ENCODE peak calls at places on chromosomes 6 and 20, in four cellular contexts. One of them, this sample, is unnamed.

GRCh38 chr6:168314948-168315347 is 4.6 kb downstream of the DACT2 start:
- DNase-seq in HCT116: no peak
- DNase-seq in astrocyte of the spinal cord: no peak
- DNase-seq in GM13977: no peak
- DNase-seq in this sample: no peak

GRCh38 chr6:31887608-31888007 is 8.8 kb upstream of the SLC44A4 start:
- DNase-seq in astrocyte of the spinal cord: no peak
- DNase-seq in GM13977: no peak
- DNase-seq in HCT116: no peak
- DNase-seq in this sample: no peak

GRCh38 chr6:40586369-40586768 is 795 bp downstream of the LRFN2 start:
- DNase-seq in GM13977: no peak
- DNase-seq in HCT116: no peak
- DNase-seq in astrocyte of the spinal cord: no peak
- DNase-seq in this sample: no peak

GRCh38 chr6:142378138-142378875 is 76.5 kb downstream of the ADGRG6 start:
- DNase-seq in GM13977: no peak
- DNase-seq in astrocyte of the spinal cord: peak
- DNase-seq in HCT116: peak
- DNase-seq in this sample: no peak

GRCh38 chr20:43571310-43571709 is 12.5 kb downstream of the SGK2 start:
- DNase-seq in GM13977: no peak
- DNase-seq in astrocyte of the spinal cord: no peak
- DNase-seq in HCT116: no peak
- DNase-seq in this sample: no peak

GRCh38 chr6:30614044-30614842 is 2.8 kb downstream of the PPP1R10 start:
- DNase-seq in GM13977: no peak
- DNase-seq in HCT116: no peak
- DNase-seq in astrocyte of the spinal cord: no peak
- DNase-seq in this sample: no peak

GRCh38 chr6:96811670-96812069 is 25.6 kb downstream of the GPR63 start:
- DNase-seq in HCT116: no peak
- DNase-seq in GM13977: no peak
- DNase-seq in astrocyte of the spinal cord: no peak
- DNase-seq in this sample: no peak

GRCh38 chr20:44495802-44496481 is 20.3 kb downstream of the TTPAL start:
- DNase-seq in GM13977: peak
- DNase-seq in HCT116: peak
- DNase-seq in astrocyte of the spinal cord: peak
- DNase-seq in this sample: no peak

GRCh38 chr6:146857180-146857959 is 258.6 kb downstream of the ADGB start:
- DNase-seq in HCT116: peak
- DNase-seq in astrocyte of the spinal cord: peak
- DNase-seq in GM13977: peak
- DNase-seq in this sample: peak

GRCh38 chr6:144064402-144064830 is 31.0 kb downstream of the SF3B5 start:
- DNase-seq in astrocyte of the spinal cord: no peak
- DNase-seq in HCT116: no peak
- DNase-seq in GM13977: peak
- DNase-seq in this sample: peak

GRCh38 chr6:22320750-22321149 is 23.9 kb upstream of the PRL start:
- DNase-seq in GM13977: no peak
- DNase-seq in astrocyte of the spinal cord: peak
- DNase-seq in HCT116: peak
- DNase-seq in this sample: no peak

GRCh38 chr20:20743511-20744169 is 31.2 kb upstream of the RALGAPA2 start:
- DNase-seq in HCT116: no peak
- DNase-seq in GM13977: no peak
- DNase-seq in astrocyte of the spinal cord: peak
- DNase-seq in this sample: no peak

GRCh38 chr6:42150254-42150653 is 7.8 kb upstream of the C6orf132 start:
- DNase-seq in GM13977: no peak
- DNase-seq in HCT116: no peak
- DNase-seq in astrocyte of the spinal cord: no peak
- DNase-seq in this sample: no peak

GRCh38 chr6:134003542-134003951 is 48.9 kb downstream of the SLC2A12 start:
- DNase-seq in HCT116: no peak
- DNase-seq in GM13977: no peak
- DNase-seq in astrocyte of the spinal cord: peak
- DNase-seq in this sample: no peak

GRCh38 chr20:50256577-50256976 is 65.9 kb downstream of the CEBPB start:
- DNase-seq in HCT116: no peak
- DNase-seq in astrocyte of the spinal cord: no peak
- DNase-seq in GM13977: no peak
- DNase-seq in this sample: no peak

GRCh38 chr6:160974304-160974771 is 17.2 kb upstream of the MAP3K4 start:
- DNase-seq in astrocyte of the spinal cord: peak
- DNase-seq in GM13977: no peak
- DNase-seq in HCT116: no peak
- DNase-seq in this sample: no peak

GRCh38 chr6:99810295-99810694 is 183.7 kb downstream of the MCHR2 start:
- DNase-seq in GM13977: no peak
- DNase-seq in HCT116: no peak
- DNase-seq in astrocyte of the spinal cord: no peak
- DNase-seq in this sample: no peak

GRCh38 chr20:24483435-24484080 is 14.1 kb downstream of the SYNDIG1 start:
- DNase-seq in astrocyte of the spinal cord: no peak
- DNase-seq in GM13977: no peak
- DNase-seq in HCT116: no peak
- DNase-seq in this sample: no peak

GRCh38 chr6:169723200-169723909 is 945 bp downstream of the PHF10 start:
- DNase-seq in GM13977: peak
- DNase-seq in HCT116: no peak
- DNase-seq in astrocyte of the spinal cord: peak
- DNase-seq in this sample: peak

GRCh38 chr20:20365593-20365992 is 2.3 kb upstream of the INSM1 start:
- DNase-seq in GM13977: no peak
- DNase-seq in astrocyte of the spinal cord: no peak
- DNase-seq in HCT116: no peak
- DNase-seq in this sample: peak

GRCh38 chr6:32060966-32061655 is 22.9 kb downstream of the CYP21A2 start:
- DNase-seq in astrocyte of the spinal cord: no peak
- DNase-seq in HCT116: no peak
- DNase-seq in GM13977: no peak
- DNase-seq in this sample: no peak

GRCh38 chr6:118260833-118261232 is 287.3 kb upstream of the PLN start:
- DNase-seq in GM13977: no peak
- DNase-seq in HCT116: no peak
- DNase-seq in astrocyte of the spinal cord: no peak
- DNase-seq in this sample: no peak

GRCh38 chr6:134435814-134436280 is 117.9 kb upstream of the SGK1 start:
- DNase-seq in astrocyte of the spinal cord: no peak
- DNase-seq in HCT116: no peak
- DNase-seq in GM13977: no peak
- DNase-seq in this sample: no peak

GRCh38 chr6:100701728-100702127 is 179.4 kb downstream of the ASCC3 start:
- DNase-seq in HCT116: no peak
- DNase-seq in GM13977: no peak
- DNase-seq in astrocyte of the spinal cord: no peak
- DNase-seq in this sample: no peak

DNA sequence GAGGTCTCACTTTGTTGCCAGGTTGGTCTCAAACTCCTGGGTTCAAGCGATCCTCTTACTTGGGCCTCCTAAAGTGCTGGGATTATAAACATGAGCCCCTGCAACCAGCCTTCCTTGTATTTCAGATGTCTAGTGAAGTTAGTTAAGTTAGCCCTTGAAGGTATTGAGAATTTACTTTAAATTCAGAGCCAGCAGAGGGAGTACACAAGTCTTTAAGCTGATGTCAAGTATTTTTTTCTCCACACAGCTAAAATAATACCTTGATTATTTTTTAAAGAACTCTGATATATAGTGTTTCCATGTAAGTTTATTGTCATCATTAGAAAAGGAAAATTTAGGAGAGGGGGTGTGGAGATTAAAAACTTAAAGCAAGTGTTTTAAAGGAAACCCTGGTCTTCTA is 9.8 kb downstream of the FOXO3 start:
- DNase-seq in GM13977: no peak
- DNase-seq in HCT116: no peak
- DNase-seq in astrocyte of the spinal cord: peak
- DNase-seq in this sample: no peak
- TF ChIP-seq CTCF in GM13977: peak
- TF ChIP-seq CTCF in HCT116: no peak
- TF ChIP-seq CTCF in astrocyte of the spinal cord: peak
- TF ChIP-seq CTCF in this sample: no peak

GRCh38 chr20:46715292-46715756 is 5.9 kb downstream of the SLC2A10 start:
- DNase-seq in astrocyte of the spinal cord: no peak
- DNase-seq in GM13977: no peak
- DNase-seq in HCT116: no peak
- DNase-seq in this sample: no peak
- TF ChIP-seq CTCF in astrocyte of the spinal cord: no peak
- TF ChIP-seq CTCF in GM13977: no peak
- TF ChIP-seq CTCF in HCT116: no peak
- TF ChIP-seq CTCF in this sample: no peak

GRCh38 chr6:63295553-63295952 is 24.2 kb downstream of the LGSN start:
- DNase-seq in GM13977: no peak
- DNase-seq in astrocyte of the spinal cord: no peak
- DNase-seq in HCT116: no peak
- DNase-seq in this sample: no peak
- TF ChIP-seq CTCF in GM13977: no peak
- TF ChIP-seq CTCF in astrocyte of the spinal cord: no peak
- TF ChIP-seq CTCF in HCT116: no peak
- TF ChIP-seq CTCF in this sample: no peak

GRCh38 chr6:102216232-102216631 is 822.7 kb downstream of the GRIK2 start:
- DNase-seq in HCT116: no peak
- DNase-seq in astrocyte of the spinal cord: no peak
- DNase-seq in GM13977: no peak
- DNase-seq in this sample: no peak
- TF ChIP-seq CTCF in HCT116: no peak
- TF ChIP-seq CTCF in astrocyte of the spinal cord: no peak
- TF ChIP-seq CTCF in GM13977: no peak
- TF ChIP-seq CTCF in this sample: no peak

GRCh38 chr6:16819752-16820151 is 58.5 kb upstream of the ATXN1 start:
- DNase-seq in HCT116: no peak
- DNase-seq in astrocyte of the spinal cord: no peak
- DNase-seq in GM13977: no peak
- DNase-seq in this sample: no peak
- TF ChIP-seq CTCF in HCT116: peak
- TF ChIP-seq CTCF in astrocyte of the spinal cord: peak
- TF ChIP-seq CTCF in GM13977: peak
- TF ChIP-seq CTCF in this sample: no peak

This sample was measured in GM20000.